ENCODE peak calls at places on chromosome 16, in seven cellular contexts. L is neuronal stem cell, P is right atrium auricular region, U is Peyer's patch, R is neural progenitor cell, D is thoracic aorta, W is right lobe of liver. Z is an unnamed sample.
A peak's percentile ranks its signal among the peaks of the same experiment; 100 is the strongest.

GRCh38 chr16:24052466-24053324 is 203.4 kb upstream of the CACNG3 start:
- DNase-seq in L (no peak), P (no peak), U (no peak), R (no peak), D (no peak), W (no peak), Z (no peak)

GRCh38 chr16:27226476-27226875 is 23.1 kb downstream of the KDM8 start:
- DNase-seq in L (no peak), P (no peak), U (peak; percentile 65), R (no peak), D (no peak), W (no peak), Z (no peak)

GRCh38 chr16:47581114-47581513 is 120.0 kb downstream of the PHKB start:
- DNase-seq in L (no peak), P (no peak), U (no peak), R (no peak), D (no peak), W (no peak), Z (no peak)

GRCh38 chr16:85911531-85911930 is 12.6 kb downstream of the IRF8 start:
- DNase-seq in L (no peak), P (no peak), U (peak; percentile 48), R (no peak), D (no peak), W (no peak), Z (no peak)

GRCh38 chr16:21159281-21159951 is 942 bp downstream of the LDAF1 start:
- DNase-seq in L (peak; percentile 37), P (no peak), U (peak; percentile 72), R (peak; percentile 71), D (no peak), W (peak; percentile 29), Z (no peak)

GRCh38 chr16:59369523-59369922 is 635.4 kb upstream of the GOT2 start:
- DNase-seq in L (no peak), P (no peak), U (no peak), R (peak; percentile 10), D (no peak), W (no peak), Z (no peak)

GRCh38 chr16:10729104-10729503 is 14.5 kb upstream of the NUBP1 start:
- DNase-seq in L (no peak), P (no peak), U (no peak), R (no peak), D (no peak), W (no peak), Z (no peak)

GRCh38 chr16:22318690-22319358 is 21.6 kb downstream of the POLR3E start:
- DNase-seq in L (no peak), P (no peak), U (peak; percentile 67), R (peak; percentile 39), D (no peak), W (peak; percentile 43), Z (peak; percentile 46)

GRCh38 chr16:28140788-28141618 is 70.8 kb downstream of the XPO6 start:
- DNase-seq in L (no peak), P (no peak), U (no peak), R (no peak), D (no peak), W (no peak), Z (peak; percentile 48)

GRCh38 chr16:13873835-13874438 is 46.0 kb upstream of the ERCC4 start:
- DNase-seq in L (peak; percentile 55), P (no peak), U (no peak), R (peak; percentile 75), D (no peak), W (no peak), Z (no peak)

GRCh38 chr16:4303973-4304372 is 11.9 kb upstream of the GLIS2 start:
- DNase-seq in L (no peak), P (no peak), U (no peak), R (no peak), D (no peak), W (no peak), Z (no peak)

GRCh38 chr16:82882982-82883863 is 256.5 kb downstream of the CDH13 start:
- DNase-seq in L (no peak), P (no peak), U (no peak), R (no peak), D (no peak), W (no peak), Z (no peak)

GRCh38 chr16:4664538-4665418 is 28.6 kb upstream of the NUDT16L1 start:
- DNase-seq in L (no peak), P (no peak), U (peak; percentile 89), R (no peak), D (no peak), W (peak; percentile 84), Z (peak; percentile 62)

GRCh38 chr16:50830698-50831097 is 88.8 kb downstream of the CYLD start:
- DNase-seq in L (no peak), P (peak; percentile 28), U (no peak), R (no peak), D (no peak), W (no peak), Z (no peak)

GRCh38 chr16:84177740-84178070 is 9.2 kb downstream of the TAF1C start:
- DNase-seq in L (no peak), P (no peak), U (no peak), R (no peak), D (peak; percentile 21), W (no peak), Z (no peak)

GRCh38 chr16:23803591-23804123 is 32.1 kb upstream of the PRKCB start:
- DNase-seq in L (peak; percentile 26), P (peak; percentile 60), U (peak; percentile 76), R (peak; percentile 81), D (no peak), W (peak; percentile 68), Z (peak; percentile 59)

GRCh38 chr16:31243734-31244670 is 15.8 kb upstream of the ITGAM start:
- DNase-seq in L (no peak), P (no peak), U (no peak), R (no peak), D (no peak), W (no peak), Z (no peak)

GRCh38 chr16:77132051-77132618 is 58.9 kb upstream of the MON1B start:
- DNase-seq in L (no peak), P (no peak), U (no peak), R (no peak), D (no peak), W (no peak), Z (no peak)

GRCh38 chr16:85401370-85401916 is 211.7 kb upstream of the GSE1 start:
- DNase-seq in L (no peak), P (no peak), U (no peak), R (no peak), D (no peak), W (no peak), Z (no peak)

DNA sequence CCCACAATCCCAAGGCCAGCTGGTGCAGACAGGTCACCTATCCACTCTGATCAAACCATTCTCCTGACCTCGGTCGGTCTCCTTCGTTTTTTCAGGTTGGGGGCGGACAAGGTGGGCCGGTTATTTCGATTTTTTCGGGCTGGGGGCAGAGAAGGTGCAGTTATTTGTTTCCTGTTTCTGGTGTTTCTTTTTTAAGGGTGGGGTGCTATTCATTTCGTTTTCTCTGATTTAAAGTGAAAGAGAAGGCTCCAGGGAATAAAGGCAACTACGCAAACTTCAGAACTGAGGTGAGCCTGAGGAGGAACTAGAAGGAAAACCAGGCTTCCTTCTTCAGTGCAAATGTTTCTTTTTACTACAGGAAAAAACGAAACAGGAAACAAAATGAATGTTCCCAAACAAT is 64.8 kb downstream of the ANKRD11 start:
- DNase-seq in L (no peak), P (no peak), U (no peak), R (no peak), D (no peak), W (no peak), Z (no peak)
- H3K27ac ChIP-seq in L (no peak overlapping the region), P (no peak overlapping the region), U (no peak overlapping the region), R (peak overlapping the region; percentile 6), D (no peak overlapping the region), W (no peak overlapping the region), Z (no peak overlapping the region)

DNA sequence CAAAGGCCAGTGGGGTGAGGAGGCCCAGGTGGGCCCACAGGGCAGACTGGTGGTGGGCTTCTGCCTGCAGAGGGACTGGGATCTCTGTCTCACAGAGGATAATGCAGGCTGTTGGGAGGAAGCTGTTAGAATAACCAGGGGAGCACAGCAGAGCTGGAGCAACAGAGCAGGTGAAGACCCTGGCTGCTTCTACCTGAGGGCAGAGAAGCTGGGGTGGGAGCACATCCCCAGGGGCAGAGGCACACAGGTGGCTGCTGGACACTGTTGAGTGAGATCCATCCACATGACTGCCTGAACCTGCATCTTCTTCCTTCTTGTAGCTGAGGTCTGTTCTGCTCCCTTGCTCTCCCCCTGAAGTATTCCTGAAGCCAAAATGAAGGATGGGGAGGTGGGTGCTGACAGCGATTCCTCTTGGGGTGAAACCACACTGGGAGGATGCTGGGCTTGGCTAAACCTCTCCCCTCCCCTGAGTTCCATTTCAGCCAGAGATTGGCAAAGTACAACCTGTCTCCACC is 1725.0 kb downstream of the TP53TG3F start:
- DNase-seq in L (no peak), P (no peak), U (no peak), R (no peak), D (no peak), W (no peak), Z (no peak)
- H3K9me3 ChIP-seq in L (no peaks in the 10 kb centered on the region), P (no peaks in the 10 kb centered on the region), U (no peaks in the 10 kb centered on the region), R (peaks cover 13% of the 10 kb centered on the region), D (no peaks in the 10 kb centered on the region), W (no peaks in the 10 kb centered on the region), Z (no peaks in the 10 kb centered on the region)

DNA sequence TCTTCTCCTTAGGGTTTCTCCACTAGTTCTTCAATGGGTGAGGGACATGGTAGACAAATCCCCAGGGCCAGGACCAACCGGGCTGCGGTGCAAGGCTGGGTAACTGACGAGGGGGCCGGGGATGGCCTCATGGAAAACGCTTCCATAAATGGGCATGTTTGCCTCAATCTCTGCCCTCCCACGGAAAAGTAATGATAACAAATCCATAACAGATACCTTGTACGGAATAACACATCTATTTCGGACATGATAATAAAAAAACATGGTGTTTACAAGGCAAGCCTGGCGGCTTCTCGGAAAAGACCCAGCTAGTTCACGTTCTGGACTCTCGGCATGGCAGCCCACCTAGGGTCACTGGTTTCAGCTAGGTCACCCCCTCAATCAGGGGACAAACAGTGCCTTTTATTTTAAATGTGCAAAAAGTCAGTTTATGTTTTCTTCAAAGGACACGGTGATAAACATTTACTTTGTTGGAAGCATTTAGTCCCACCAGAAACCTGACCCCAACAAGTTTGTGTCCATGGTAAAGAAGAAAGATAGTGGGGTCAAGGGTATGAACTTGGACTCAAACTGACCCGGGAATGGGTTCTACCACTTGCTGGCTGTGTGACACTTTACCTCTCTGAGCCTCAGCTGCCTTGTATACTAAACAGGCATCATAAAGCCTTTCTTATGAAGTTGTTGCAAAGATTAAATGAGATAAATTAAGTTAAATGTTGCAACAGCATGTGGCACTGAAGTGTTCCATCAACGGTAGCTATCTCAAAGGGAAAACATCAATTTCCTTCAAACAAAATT is 1.7 kb downstream of the MYH11 start:
- DNase-seq in L (no peak), P (no peak), U (no peak), R (no peak), D (no peak), W (no peak), Z (no peak)
- H3K27ac ChIP-seq in L (no peak overlapping the region), P (peak overlapping the region; percentile 31), U (peak overlapping the region; percentile 89), R (no peak overlapping the region), D (peak overlapping the region; percentile 77), W (no peak overlapping the region), Z (no peak overlapping the region)

DNA sequence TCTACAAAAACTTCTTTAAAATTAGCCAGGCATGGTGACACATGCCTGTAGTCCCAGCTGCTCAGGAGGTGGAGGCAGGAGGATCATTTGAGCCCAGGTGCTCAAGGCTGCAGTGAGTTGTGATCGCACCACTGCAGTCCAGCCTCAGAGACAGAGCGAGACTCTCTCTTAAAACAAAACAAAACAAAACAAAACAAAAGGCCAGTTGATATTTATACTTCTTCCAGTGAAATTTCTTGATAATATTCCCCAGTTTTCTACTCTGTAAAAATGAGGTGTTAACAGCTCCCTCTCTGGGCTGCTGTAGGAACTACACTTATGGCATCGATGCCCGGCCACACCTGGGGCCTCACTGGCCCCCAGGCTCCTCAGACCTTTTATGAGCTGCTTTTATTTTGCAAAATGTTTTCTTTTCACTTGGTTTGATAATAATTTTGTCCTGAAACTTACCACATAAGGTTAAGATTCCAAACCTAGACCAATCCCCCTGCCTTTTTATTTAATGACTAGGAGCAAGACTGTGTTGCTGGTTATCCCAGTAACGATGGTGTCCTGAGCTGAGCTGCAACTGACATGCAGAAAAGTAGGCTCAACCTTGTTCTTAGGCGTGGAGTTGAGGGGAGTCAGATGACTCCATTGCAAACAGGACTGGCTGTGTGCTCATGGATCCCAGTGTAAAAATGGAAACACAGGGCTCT is 17.6 kb downstream of the MAPK8IP3 start:
- DNase-seq in L (no peak), P (no peak), U (no peak), R (peak; percentile 47), D (no peak), W (no peak), Z (no peak)
- H3K9me3 ChIP-seq in L (no peaks in the 10 kb centered on the region), P (no peaks in the 10 kb centered on the region), U (no peaks in the 10 kb centered on the region), R (no peaks in the 10 kb centered on the region), D (no peaks in the 10 kb centered on the region), W (no peaks in the 10 kb centered on the region), Z (no peaks in the 10 kb centered on the region)

Z was measured in CD8-positive, alpha-beta T cell.